ENCODE peak calls at places on chromosomes 6 and 20, in seven cellular contexts. V is tibial artery, K is neural progenitor cell, M is fibroblast of lung, W is HCT116, Y is AG04450, C is tibial nerve. H is an unnamed sample.

GRCh38 chr6:168514216-168514615 is 73.2 kb downstream of the SMOC2 start:
- DNase-seq in V (peak; percentile 58), K (no peak), M (peak; percentile 2), W (no peak), Y (no peak), C (peak; percentile 89), H (peak; percentile 88)

GRCh38 chr6:122184260-122184934 is 215.1 kb upstream of the HSF2 start:
- DNase-seq in V (no peak), K (peak; percentile 20), M (peak; percentile 23), W (peak; percentile 19), Y (peak; percentile 11), C (no peak), H (no peak)

GRCh38 chr20:19974621-19975435 is 42.3 kb upstream of the NAA20 start:
- DNase-seq in V (peak; percentile 92), K (no peak), M (peak; percentile 94), W (no peak), Y (peak; percentile 93), C (peak; percentile 73), H (peak; percentile 97)

GRCh38 chr6:20404641-20405032 is 3.0 kb downstream of the E2F3 start:
- DNase-seq in V (no peak), K (peak; percentile 74), M (peak; percentile 75), W (peak; percentile 72), Y (no peak), C (peak; percentile 31), H (no peak)

GRCh38 chr6:41161851-41162552 is 914 bp downstream of the TREM2 start:
- DNase-seq in V (no peak), K (no peak), M (no peak), W (no peak), Y (no peak), C (no peak), H (no peak)

GRCh38 chr20:62900052-62900691 is 26.1 kb downstream of the DIDO1 start:
- DNase-seq in V (peak; percentile 71), K (peak; percentile 89), M (peak; percentile 58), W (peak; percentile 23), Y (peak; percentile 33), C (peak; percentile 71), H (peak; percentile 79)

GRCh38 chr6:122222761-122223160 is 176.7 kb upstream of the HSF2 start:
- DNase-seq in V (no peak), K (no peak), M (no peak), W (no peak), Y (no peak), C (no peak), H (no peak)

GRCh38 chr6:117264487-117265424 is 602 bp upstream of the VGLL2 start:
- DNase-seq in V (no peak), K (peak; percentile 36), M (peak; percentile 12), W (no peak), Y (no peak), C (no peak), H (no peak)

GRCh38 chr20:19828233-19828632 is 70.2 kb downstream of the RIN2 start:
- DNase-seq in V (no peak), K (no peak), M (peak; percentile 71), W (peak; percentile 33), Y (no peak), C (no peak), H (no peak)

GRCh38 chr6:146650799-146651481 is 52.2 kb downstream of the ADGB start:
- DNase-seq in V (no peak), K (no peak), M (no peak), W (no peak), Y (no peak), C (no peak), H (no peak)

GRCh38 chr20:32574296-32575226 is 10.6 kb downstream of the NOL4L start:
- DNase-seq in V (no peak), K (no peak), M (peak; percentile 90), W (no peak), Y (peak; percentile 47), C (no peak), H (no peak)

GRCh38 chr20:57688295-57688694 is 21.5 kb downstream of the PMEPA1 start:
- DNase-seq in V (no peak), K (no peak), M (no peak), W (no peak), Y (no peak), C (no peak), H (no peak)

GRCh38 chr6:166958926-166959861 is 2.8 kb upstream of the RNASET2 start:
- DNase-seq in V (peak; percentile 29), K (no peak), M (no peak), W (no peak), Y (no peak), C (peak; percentile 40), H (no peak)

GRCh38 chr6:43846556-43846955 is 76.5 kb downstream of the VEGFA start:
- DNase-seq in V (no peak), K (no peak), M (peak; percentile 69), W (no peak), Y (no peak), C (no peak), H (no peak)

GRCh38 chr6:90146024-90146423 is 150.6 kb downstream of the BACH2 start:
- DNase-seq in V (no peak), K (no peak), M (no peak), W (no peak), Y (no peak), C (no peak), H (no peak)

GRCh38 chr20:2713285-2713684 is 20.7 kb downstream of the EBF4 start:
- DNase-seq in V (no peak), K (no peak), M (no peak), W (no peak), Y (no peak), C (no peak), H (no peak)
- TF ChIP-seq CTCF in V (no peak), K (peak; percentile 39), M (no peak), W (peak; percentile 47), Y (peak; percentile 4), C (no peak), H (no peak)

GRCh38 chr6:33430334-33430733 is 10.5 kb downstream of the SYNGAP1 start:
- DNase-seq in V (no peak), K (no peak), M (no peak), W (no peak), Y (no peak), C (no peak), H (no peak)

GRCh38 chr6:33428891-33429744 is 9.3 kb downstream of the SYNGAP1 start:
- DNase-seq in V (no peak), K (no peak), M (no peak), W (no peak), Y (no peak), C (no peak), H (no peak)

GRCh38 chr6:33430991-33431879 is 11.4 kb downstream of the SYNGAP1 start:
- DNase-seq in V (no peak), K (peak; percentile 92), M (peak; percentile 71), W (no peak), Y (no peak), C (peak; percentile 30), H (no peak)

GRCh38 chr6:33428219-33428890 is 8.5 kb downstream of the SYNGAP1 start:
- DNase-seq in V (no peak), K (peak; percentile 50), M (no peak), W (no peak), Y (no peak), C (no peak), H (no peak)

GRCh38 chr6:33429745-33430042 is 9.8 kb downstream of the SYNGAP1 start:
- DNase-seq in V (no peak), K (no peak), M (no peak), W (no peak), Y (no peak), C (no peak), H (no peak)
- H3K4me3 ChIP-seq in V (no peak overlapping the region), K (no peak overlapping the region), M (no peak overlapping the region), W (no peak overlapping the region), Y (no peak overlapping the region), C (no peak overlapping the region), H (no peak overlapping the region)

DNA sequence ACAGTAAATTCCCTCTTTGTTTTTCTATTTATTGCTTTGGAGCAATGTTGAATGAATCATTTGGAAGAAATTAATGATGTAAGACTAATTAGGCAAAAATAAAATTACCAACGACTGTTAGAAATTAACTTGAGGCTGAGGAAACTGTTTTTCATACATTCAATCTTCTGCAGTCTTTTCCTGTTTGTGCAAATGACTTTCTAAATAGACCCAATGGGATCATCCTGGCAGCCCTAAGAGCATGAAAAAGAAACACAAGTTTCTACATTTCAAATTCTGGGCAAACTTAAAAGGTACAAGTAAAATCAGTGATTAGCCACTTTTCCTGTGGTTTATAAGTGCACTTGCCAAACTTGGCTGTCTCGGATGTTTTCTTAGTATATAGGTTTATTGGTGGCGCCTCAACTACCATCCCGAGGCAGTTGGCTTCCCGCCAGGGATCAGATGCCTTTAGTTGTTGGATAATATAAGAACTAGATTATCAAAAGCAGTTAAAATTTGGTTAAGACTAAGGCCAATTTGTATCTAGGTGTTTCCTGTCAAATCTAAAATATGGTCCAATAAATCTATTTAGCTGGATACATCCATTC is 181.2 kb downstream of the ISM1 start:
- DNase-seq in V (no peak), K (no peak), M (no peak), W (no peak), Y (no peak), C (peak; percentile 16), H (no peak)
- H3K27ac ChIP-seq in V (no peak overlapping the region), K (no peak overlapping the region), M (no peak overlapping the region), W (no peak overlapping the region), Y (no peak overlapping the region), C (no peak overlapping the region), H (no peak overlapping the region)

GRCh38 chr20:58692579-58693225 is at the start of gene NPEPL1:
- DNase-seq in V (no peak), K (peak; percentile 90), M (peak; percentile 78), W (peak; percentile 28), Y (no peak), C (no peak), H (peak; percentile 70)
- TF ChIP-seq CTCF in V (peak; percentile 58), K (no peak), M (no peak), W (no peak), Y (no peak), C (peak; percentile 65), H (no peak)